ENCODE peak calls at places on chromosome 13, in nine cellular contexts. One of them, this sample, is unnamed.

GRCh38 chr13:89982406-89983085 is 1364.9 kb upstream of the MIR17HG start:
- DNase-seq in cardiac muscle cell: peak
- DNase-seq in lower leg skin: no peak
- DNase-seq in fibroblast of villous mesenchyme: peak
- DNase-seq in Panc1: no peak
- DNase-seq in fibroblast of mammary gland: peak
- DNase-seq in NB4: no peak
- DNase-seq in stomach: no peak
- DNase-seq in breast epithelium: no peak
- DNase-seq in this sample: peak

GRCh38 chr13:19910336-19911072 is 47.1 kb upstream of the ZMYM5 start:
- DNase-seq in cardiac muscle cell: peak
- DNase-seq in lower leg skin: no peak
- DNase-seq in fibroblast of villous mesenchyme: no peak
- DNase-seq in Panc1: no peak
- DNase-seq in fibroblast of mammary gland: peak
- DNase-seq in NB4: no peak
- DNase-seq in stomach: peak
- DNase-seq in breast epithelium: no peak
- DNase-seq in this sample: no peak

GRCh38 chr13:110208116-110208515 is 98.8 kb downstream of the COL4A1 start:
- DNase-seq in cardiac muscle cell: no peak
- DNase-seq in lower leg skin: no peak
- DNase-seq in fibroblast of villous mesenchyme: no peak
- DNase-seq in Panc1: no peak
- DNase-seq in fibroblast of mammary gland: no peak
- DNase-seq in NB4: no peak
- DNase-seq in stomach: no peak
- DNase-seq in breast epithelium: no peak
- DNase-seq in this sample: no peak

GRCh38 chr13:102191951-102192461 is 209.8 kb downstream of the FGF14 start:
- DNase-seq in cardiac muscle cell: peak
- DNase-seq in lower leg skin: no peak
- DNase-seq in fibroblast of villous mesenchyme: peak
- DNase-seq in Panc1: no peak
- DNase-seq in fibroblast of mammary gland: peak
- DNase-seq in NB4: no peak
- DNase-seq in stomach: no peak
- DNase-seq in breast epithelium: no peak
- DNase-seq in this sample: peak

GRCh38 chr13:109348514-109349340 is 437.7 kb downstream of the IRS2 start:
- DNase-seq in cardiac muscle cell: peak
- DNase-seq in lower leg skin: no peak
- DNase-seq in fibroblast of villous mesenchyme: peak
- DNase-seq in Panc1: no peak
- DNase-seq in fibroblast of mammary gland: peak
- DNase-seq in NB4: no peak
- DNase-seq in stomach: no peak
- DNase-seq in breast epithelium: no peak
- DNase-seq in this sample: peak

GRCh38 chr13:93847162-93847561 is 620.6 kb downstream of the GPC6 start:
- DNase-seq in cardiac muscle cell: peak
- DNase-seq in lower leg skin: no peak
- DNase-seq in fibroblast of villous mesenchyme: peak
- DNase-seq in Panc1: no peak
- DNase-seq in fibroblast of mammary gland: peak
- DNase-seq in NB4: peak
- DNase-seq in stomach: no peak
- DNase-seq in breast epithelium: no peak
- DNase-seq in this sample: peak

GRCh38 chr13:110524484-110525254 is 36.9 kb downstream of the RAB20 start:
- DNase-seq in cardiac muscle cell: no peak
- DNase-seq in lower leg skin: no peak
- DNase-seq in fibroblast of villous mesenchyme: peak
- DNase-seq in Panc1: no peak
- DNase-seq in fibroblast of mammary gland: no peak
- DNase-seq in NB4: peak
- DNase-seq in stomach: peak
- DNase-seq in breast epithelium: no peak
- DNase-seq in this sample: no peak

GRCh38 chr13:90414691-90415596 is 932.5 kb upstream of the MIR17HG start:
- DNase-seq in cardiac muscle cell: peak
- DNase-seq in lower leg skin: no peak
- DNase-seq in fibroblast of villous mesenchyme: peak
- DNase-seq in Panc1: peak
- DNase-seq in fibroblast of mammary gland: peak
- DNase-seq in NB4: peak
- DNase-seq in stomach: no peak
- DNase-seq in breast epithelium: no peak
- DNase-seq in this sample: peak

GRCh38 chr13:43911283-43911682 is 31.6 kb downstream of the LACC1 start:
- DNase-seq in cardiac muscle cell: no peak
- DNase-seq in lower leg skin: no peak
- DNase-seq in fibroblast of villous mesenchyme: no peak
- DNase-seq in Panc1: no peak
- DNase-seq in fibroblast of mammary gland: no peak
- DNase-seq in NB4: no peak
- DNase-seq in stomach: no peak
- DNase-seq in breast epithelium: no peak
- DNase-seq in this sample: no peak

GRCh38 chr13:90683711-90684131 is 663.8 kb upstream of the MIR17HG start:
- DNase-seq in cardiac muscle cell: peak
- DNase-seq in lower leg skin: no peak
- DNase-seq in fibroblast of villous mesenchyme: no peak
- DNase-seq in Panc1: no peak
- DNase-seq in fibroblast of mammary gland: no peak
- DNase-seq in NB4: no peak
- DNase-seq in stomach: no peak
- DNase-seq in breast epithelium: no peak
- DNase-seq in this sample: peak

GRCh38 chr13:77310579-77311279 is 16.2 kb downstream of the MYCBP2 start:
- DNase-seq in cardiac muscle cell: no peak
- DNase-seq in lower leg skin: no peak
- DNase-seq in fibroblast of villous mesenchyme: no peak
- DNase-seq in Panc1: no peak
- DNase-seq in fibroblast of mammary gland: no peak
- DNase-seq in NB4: no peak
- DNase-seq in stomach: no peak
- DNase-seq in breast epithelium: no peak
- DNase-seq in this sample: peak

GRCh38 chr13:89584058-89584457 is 1763.4 kb upstream of the MIR17HG start:
- DNase-seq in cardiac muscle cell: peak
- DNase-seq in lower leg skin: no peak
- DNase-seq in fibroblast of villous mesenchyme: no peak
- DNase-seq in Panc1: no peak
- DNase-seq in fibroblast of mammary gland: no peak
- DNase-seq in NB4: no peak
- DNase-seq in stomach: no peak
- DNase-seq in breast epithelium: no peak
- DNase-seq in this sample: no peak

GRCh38 chr13:26497991-26498423 is 59.5 kb upstream of the WASF3 start:
- DNase-seq in cardiac muscle cell: peak
- DNase-seq in lower leg skin: no peak
- DNase-seq in fibroblast of villous mesenchyme: peak
- DNase-seq in Panc1: no peak
- DNase-seq in fibroblast of mammary gland: peak
- DNase-seq in NB4: no peak
- DNase-seq in stomach: no peak
- DNase-seq in breast epithelium: no peak
- DNase-seq in this sample: peak

GRCh38 chr13:97262058-97262457 is 39.9 kb downstream of the MBNL2 start:
- DNase-seq in cardiac muscle cell: no peak
- DNase-seq in lower leg skin: no peak
- DNase-seq in fibroblast of villous mesenchyme: no peak
- DNase-seq in Panc1: no peak
- DNase-seq in fibroblast of mammary gland: no peak
- DNase-seq in NB4: peak
- DNase-seq in stomach: no peak
- DNase-seq in breast epithelium: no peak
- DNase-seq in this sample: no peak

GRCh38 chr13:98978280-98978679 is 416 bp upstream of the DOCK9 start:
- DNase-seq in cardiac muscle cell: peak
- DNase-seq in lower leg skin: no peak
- DNase-seq in fibroblast of villous mesenchyme: peak
- DNase-seq in Panc1: peak
- DNase-seq in fibroblast of mammary gland: peak
- DNase-seq in NB4: no peak
- DNase-seq in stomach: no peak
- DNase-seq in breast epithelium: no peak
- DNase-seq in this sample: peak

GRCh38 chr13:105598551-105598950 is 936.9 kb downstream of the EFNB2 start:
- DNase-seq in cardiac muscle cell: peak
- DNase-seq in lower leg skin: no peak
- DNase-seq in fibroblast of villous mesenchyme: peak
- DNase-seq in Panc1: no peak
- DNase-seq in fibroblast of mammary gland: peak
- DNase-seq in NB4: no peak
- DNase-seq in stomach: no peak
- DNase-seq in breast epithelium: no peak
- DNase-seq in this sample: peak

GRCh38 chr13:44685641-44686040 is 109.5 kb upstream of the TSC22D1 start:
- DNase-seq in cardiac muscle cell: peak
- DNase-seq in lower leg skin: no peak
- DNase-seq in fibroblast of villous mesenchyme: no peak
- DNase-seq in Panc1: no peak
- DNase-seq in fibroblast of mammary gland: peak
- DNase-seq in NB4: no peak
- DNase-seq in stomach: no peak
- DNase-seq in breast epithelium: no peak
- DNase-seq in this sample: peak

GRCh38 chr13:76852991-76853390 is 33.2 kb downstream of the KCTD12 start:
- DNase-seq in cardiac muscle cell: peak
- DNase-seq in lower leg skin: no peak
- DNase-seq in fibroblast of villous mesenchyme: peak
- DNase-seq in Panc1: no peak
- DNase-seq in fibroblast of mammary gland: peak
- DNase-seq in NB4: no peak
- DNase-seq in stomach: no peak
- DNase-seq in breast epithelium: no peak
- DNase-seq in this sample: peak

DNA sequence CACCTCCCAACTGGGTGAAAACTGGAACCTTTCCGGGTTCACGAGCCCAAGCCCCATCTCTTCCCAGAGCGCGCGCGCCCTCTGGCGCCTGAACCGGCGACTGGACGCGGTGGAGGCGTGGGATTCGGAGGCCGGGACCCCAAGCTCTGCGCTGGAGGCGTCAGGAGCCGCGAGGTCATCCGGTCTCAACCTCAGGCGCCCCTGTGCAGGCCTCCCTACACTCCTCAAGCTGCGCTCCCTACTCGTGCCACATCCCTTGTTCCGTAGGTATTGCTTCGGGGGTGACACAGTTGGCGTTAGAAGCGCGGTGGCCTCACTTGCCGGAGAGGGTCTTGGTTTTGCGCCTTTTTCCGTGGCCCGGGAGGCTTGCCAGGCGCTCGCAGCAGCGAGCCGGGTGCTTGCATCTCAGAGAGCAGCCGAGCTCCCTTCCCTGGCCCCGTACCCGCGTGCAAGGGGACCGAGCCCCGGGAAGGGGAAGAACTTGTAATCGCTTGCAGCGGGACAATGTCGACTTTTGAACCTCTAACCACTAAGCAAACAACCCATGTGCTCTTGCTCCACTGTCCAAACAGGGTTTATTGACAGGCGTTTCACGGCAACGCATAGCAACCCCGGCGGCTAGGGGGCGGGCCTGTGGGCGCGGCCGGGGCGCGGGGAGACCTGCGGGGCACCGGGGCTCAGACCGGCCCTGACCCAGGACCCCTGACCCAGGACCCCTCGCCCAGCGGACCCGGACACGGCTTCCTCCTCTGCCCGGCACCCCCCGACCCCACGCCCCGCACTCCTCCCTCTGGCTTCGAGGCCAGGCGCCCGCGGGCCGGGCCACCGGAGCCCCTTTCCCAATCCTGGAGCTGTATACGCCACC is 8.5 kb downstream of the CDX2 start:
- DNase-seq in cardiac muscle cell: peak
- DNase-seq in lower leg skin: peak
- DNase-seq in fibroblast of villous mesenchyme: peak
- DNase-seq in Panc1: no peak
- DNase-seq in fibroblast of mammary gland: peak
- DNase-seq in NB4: peak
- DNase-seq in stomach: peak
- DNase-seq in breast epithelium: peak
- DNase-seq in this sample: peak
- H3K4me3 ChIP-seq in cardiac muscle cell: peak
- H3K4me3 ChIP-seq in lower leg skin: no peak
- H3K4me3 ChIP-seq in fibroblast of villous mesenchyme: peak
- H3K4me3 ChIP-seq in Panc1: peak
- H3K4me3 ChIP-seq in fibroblast of mammary gland: no peak
- H3K4me3 ChIP-seq in NB4: peak
- H3K4me3 ChIP-seq in stomach: peak
- H3K4me3 ChIP-seq in breast epithelium: peak
- H3K4me3 ChIP-seq in this sample: no peak

DNA sequence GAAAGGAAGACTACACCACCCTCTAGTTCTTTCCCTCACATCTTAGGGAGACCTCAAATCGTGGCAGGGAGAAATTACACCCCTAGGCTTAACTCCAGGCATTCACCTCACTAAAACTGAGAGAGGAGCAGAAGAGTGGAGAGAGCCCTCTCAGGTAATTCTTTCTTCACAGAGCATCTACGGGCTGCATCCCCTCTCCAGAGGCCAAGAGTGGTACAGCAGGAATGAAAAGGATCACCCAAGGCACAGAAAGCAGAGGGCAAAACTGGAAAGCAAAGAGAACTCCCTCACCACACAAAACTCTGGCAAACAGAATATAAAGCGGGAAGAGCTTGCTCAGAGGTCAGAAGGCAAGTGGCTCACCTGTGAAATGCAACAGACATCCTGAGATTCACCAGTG is 661.2 kb downstream of the TBC1D4 start:
- DNase-seq in cardiac muscle cell: no peak
- DNase-seq in lower leg skin: no peak
- DNase-seq in fibroblast of villous mesenchyme: no peak
- DNase-seq in Panc1: no peak
- DNase-seq in fibroblast of mammary gland: no peak
- DNase-seq in NB4: no peak
- DNase-seq in stomach: no peak
- DNase-seq in breast epithelium: no peak
- DNase-seq in this sample: no peak
- H3K4me3 ChIP-seq in cardiac muscle cell: no peak
- H3K4me3 ChIP-seq in lower leg skin: no peak
- H3K4me3 ChIP-seq in fibroblast of villous mesenchyme: no peak
- H3K4me3 ChIP-seq in Panc1: no peak
- H3K4me3 ChIP-seq in fibroblast of mammary gland: no peak
- H3K4me3 ChIP-seq in NB4: no peak
- H3K4me3 ChIP-seq in stomach: no peak
- H3K4me3 ChIP-seq in breast epithelium: no peak
- H3K4me3 ChIP-seq in this sample: no peak

GRCh38 chr13:51552027-51552426 is 32.2 kb upstream of the WDFY2 start:
- DNase-seq in cardiac muscle cell: no peak
- DNase-seq in lower leg skin: no peak
- DNase-seq in fibroblast of villous mesenchyme: no peak
- DNase-seq in Panc1: no peak
- DNase-seq in fibroblast of mammary gland: no peak
- DNase-seq in NB4: peak
- DNase-seq in stomach: no peak
- DNase-seq in breast epithelium: no peak
- DNase-seq in this sample: no peak
- H3K4me3 ChIP-seq in cardiac muscle cell: no peak
- H3K4me3 ChIP-seq in lower leg skin: no peak
- H3K4me3 ChIP-seq in fibroblast of villous mesenchyme: no peak
- H3K4me3 ChIP-seq in Panc1: no peak
- H3K4me3 ChIP-seq in fibroblast of mammary gland: no peak
- H3K4me3 ChIP-seq in NB4: no peak
- H3K4me3 ChIP-seq in stomach: no peak
- H3K4me3 ChIP-seq in breast epithelium: no peak
- H3K4me3 ChIP-seq in this sample: no peak

GRCh38 chr13:114063545-114064515 is 68.6 kb downstream of the RASA3 start:
- DNase-seq in cardiac muscle cell: peak
- DNase-seq in lower leg skin: no peak
- DNase-seq in fibroblast of villous mesenchyme: peak
- DNase-seq in Panc1: no peak
- DNase-seq in fibroblast of mammary gland: peak
- DNase-seq in NB4: peak
- DNase-seq in stomach: peak
- DNase-seq in breast epithelium: no peak
- DNase-seq in this sample: peak
- H3K4me3 ChIP-seq in cardiac muscle cell: no peak
- H3K4me3 ChIP-seq in lower leg skin: no peak
- H3K4me3 ChIP-seq in fibroblast of villous mesenchyme: peak
- H3K4me3 ChIP-seq in Panc1: peak
- H3K4me3 ChIP-seq in fibroblast of mammary gland: peak
- H3K4me3 ChIP-seq in NB4: peak
- H3K4me3 ChIP-seq in stomach: peak
- H3K4me3 ChIP-seq in breast epithelium: peak
- H3K4me3 ChIP-seq in this sample: peak